ENCODE peak calls at places on chromosomes 2 and 18, in five cellular contexts. Y, K, B, Z and I are unnamed samples.

GRCh38 chr2:38268691-38269309 is 108.3 kb downstream of the ATL2 start:
- DNase-seq in B (no peak), Z (peak; percentile 75), Y (no peak), K (peak; percentile 91), I (no peak)

GRCh38 chr2:72630767-72631166 is 195.1 kb downstream of the EXOC6B start:
- DNase-seq in Y (no peak), Z (peak; percentile 45), B (no peak), K (peak; percentile 46), I (no peak)

GRCh38 chr2:233821709-233822100 is 32.6 kb downstream of the HJURP start:
- DNase-seq in Z (no peak), Y (no peak), K (no peak), B (no peak), I (no peak)

GRCh38 chr2:68560583-68560982 is 82.8 kb upstream of the PROKR1 start:
- DNase-seq in Z (no peak), B (no peak), K (no peak), Y (no peak), I (no peak)

GRCh38 chr2:141889788-141890187 is 241.0 kb downstream of the LRP1B start:
- DNase-seq in Y (no peak), B (no peak), Z (no peak), K (no peak), I (no peak)

GRCh38 chr18:31610841-31611240 is 19.2 kb downstream of the TTR start:
- DNase-seq in K (no peak), Y (peak; percentile 60), B (no peak), Z (peak; percentile 18), I (no peak)

GRCh38 chr2:197293252-197294007 is 17.1 kb downstream of the ANKRD44 start:
- DNase-seq in Y (no peak), B (no peak), Z (no peak), K (no peak), I (no peak)

GRCh38 chr2:84169871-84170270 is 289.2 kb downstream of the SUCLG1 start:
- DNase-seq in K (no peak), Y (no peak), Z (no peak), B (no peak), I (no peak)

GRCh38 chr2:199223791-199224190 is 233.9 kb downstream of the SATB2 start:
- DNase-seq in K (no peak), Z (peak; percentile 69), B (no peak), Y (no peak), I (no peak)

GRCh38 chr2:215619022-215619958 is 183.4 kb upstream of the FN1 start:
- DNase-seq in Y (no peak), Z (peak; percentile 86), B (peak; percentile 30), K (no peak), I (no peak)

GRCh38 chr18:13500227-13500865 is 226.0 kb downstream of the FAM210A start:
- DNase-seq in Z (peak; percentile 48), Y (peak; percentile 30), K (peak; percentile 85), B (peak; percentile 12), I (no peak)

GRCh38 chr18:47160256-47160655 is 10.0 kb upstream of the HDHD2 start:
- DNase-seq in B (no peak), K (no peak), Y (no peak), Z (no peak), I (no peak)

GRCh38 chr2:151817929-151818328 is 10.3 kb downstream of the ARL5A start:
- DNase-seq in K (no peak), Z (no peak), B (no peak), Y (no peak), I (no peak)

GRCh38 chr18:62863629-62864028 is 148.3 kb downstream of the PHLPP1 start:
- DNase-seq in B (peak; percentile 51), Y (no peak), Z (peak; percentile 82), K (no peak), I (no peak)

GRCh38 chr2:112606567-112606966 is 22.2 kb downstream of the CHCHD5 start:
- DNase-seq in K (no peak), B (no peak), Y (no peak), Z (no peak), I (no peak)

GRCh38 chr2:200378652-200379290 is 72.3 kb downstream of the SPATS2L start:
- DNase-seq in B (no peak), Y (no peak), Z (peak; percentile 65), K (peak; percentile 87), I (no peak)

GRCh38 chr2:160157861-160158813 is 41.9 kb downstream of the ITGB6 start:
- DNase-seq in B (no peak), Z (peak; percentile 14), Y (no peak), K (no peak), I (no peak)

GRCh38 chr2:47019991-47020681 is 104.5 kb upstream of the MCFD2 start:
- DNase-seq in Z (no peak), B (no peak), Y (no peak), K (no peak), I (no peak)

GRCh38 chr2:224909885-224910517 is 132.3 kb downstream of the DOCK10 start:
- DNase-seq in Z (peak; percentile 81), K (peak; percentile 89), B (peak; percentile 52), Y (no peak), I (no peak)

GRCh38 chr2:64985457-64985856 is 3.7 kb upstream of the SLC1A4 start:
- DNase-seq in Y (no peak), B (no peak), Z (no peak), K (no peak), I (no peak)

GRCh38 chr18:12946549-12947354 is 1.1 kb upstream of the SEH1L start:
- DNase-seq in K (peak; percentile 20), B (peak; percentile 88), Y (peak; percentile 48), Z (peak; percentile 83), I (no peak)

GRCh38 chr2:9805435-9806297 is 37.6 kb upstream of the TAF1B start:
- DNase-seq in Z (peak; percentile 80), Y (no peak), B (no peak), K (no peak), I (no peak)

GRCh38 chr2:112031916-112032582 is 23.0 kb upstream of the TMEM87B start:
- DNase-seq in Y (no peak), K (peak; percentile 4), Z (peak; percentile 42), B (no peak), I (no peak)

GRCh38 chr2:25712455-25712854 is 39.1 kb upstream of the DTNB start:
- DNase-seq in Z (no peak), B (no peak), Y (no peak), K (no peak), I (no peak)